ENCODE peak calls at places on chromosomes 6 and 20, in seven cellular contexts. One of them, this sample, is unnamed. For H3K9me3, the result is how much of the 10 kb centered on the place peaks cover.

GRCh38 chr6:118897386-118897785 is 3.4 kb downstream of the ASF1A start:
- DNase-seq in AG04450: no peak
- DNase-seq in uterus: no peak
- DNase-seq in H1: no peak
- DNase-seq in IMR-90: no peak
- DNase-seq in mucosa of descending colon: no peak
- DNase-seq in CD8-positive, alpha-beta T cell: no peak
- DNase-seq in this sample: no peak

GRCh38 chr6:85580104-85580877 is 13.4 kb downstream of the SNX14 start:
- DNase-seq in AG04450: no peak
- DNase-seq in CD8-positive, alpha-beta T cell: no peak
- DNase-seq in uterus: no peak
- DNase-seq in mucosa of descending colon: no peak
- DNase-seq in IMR-90: peak
- DNase-seq in H1: no peak
- DNase-seq in this sample: peak

GRCh38 chr6:168243812-168244376 is 75.7 kb downstream of the DACT2 start:
- DNase-seq in H1: no peak
- DNase-seq in mucosa of descending colon: no peak
- DNase-seq in uterus: no peak
- DNase-seq in CD8-positive, alpha-beta T cell: no peak
- DNase-seq in AG04450: no peak
- DNase-seq in IMR-90: no peak
- DNase-seq in this sample: no peak

GRCh38 chr6:56758120-56758519 is 115.4 kb upstream of the DST start:
- DNase-seq in mucosa of descending colon: no peak
- DNase-seq in uterus: no peak
- DNase-seq in CD8-positive, alpha-beta T cell: no peak
- DNase-seq in H1: no peak
- DNase-seq in IMR-90: no peak
- DNase-seq in AG04450: no peak
- DNase-seq in this sample: no peak

GRCh38 chr6:20318851-20319387 is 82.8 kb upstream of the E2F3 start:
- DNase-seq in IMR-90: no peak
- DNase-seq in uterus: no peak
- DNase-seq in H1: no peak
- DNase-seq in CD8-positive, alpha-beta T cell: no peak
- DNase-seq in mucosa of descending colon: peak
- DNase-seq in AG04450: no peak
- DNase-seq in this sample: no peak

GRCh38 chr20:33554914-33555420 is 65.1 kb downstream of the CBFA2T2 start:
- DNase-seq in CD8-positive, alpha-beta T cell: no peak
- DNase-seq in H1: no peak
- DNase-seq in mucosa of descending colon: no peak
- DNase-seq in AG04450: peak
- DNase-seq in uterus: no peak
- DNase-seq in IMR-90: peak
- DNase-seq in this sample: peak

GRCh38 chr20:47453167-47453782 is 48.4 kb upstream of the NCOA3 start:
- DNase-seq in H1: no peak
- DNase-seq in uterus: no peak
- DNase-seq in mucosa of descending colon: no peak
- DNase-seq in AG04450: peak
- DNase-seq in IMR-90: peak
- DNase-seq in CD8-positive, alpha-beta T cell: no peak
- DNase-seq in this sample: peak

GRCh38 chr20:50008007-50008406 is 25.2 kb downstream of the SNAI1 start:
- DNase-seq in AG04450: no peak
- DNase-seq in uterus: no peak
- DNase-seq in CD8-positive, alpha-beta T cell: no peak
- DNase-seq in mucosa of descending colon: no peak
- DNase-seq in H1: no peak
- DNase-seq in IMR-90: no peak
- DNase-seq in this sample: no peak

GRCh38 chr6:13175759-13176158 is 152.6 kb downstream of the TBC1D7 start:
- DNase-seq in AG04450: no peak
- DNase-seq in IMR-90: no peak
- DNase-seq in mucosa of descending colon: no peak
- DNase-seq in CD8-positive, alpha-beta T cell: no peak
- DNase-seq in uterus: no peak
- DNase-seq in H1: no peak
- DNase-seq in this sample: no peak

GRCh38 chr20:52536040-52536439 is 344.5 kb upstream of the ZFP64 start:
- DNase-seq in AG04450: no peak
- DNase-seq in mucosa of descending colon: no peak
- DNase-seq in IMR-90: no peak
- DNase-seq in CD8-positive, alpha-beta T cell: no peak
- DNase-seq in H1: no peak
- DNase-seq in uterus: no peak
- DNase-seq in this sample: no peak

GRCh38 chr6:159105716-159106115 is 60.9 kb upstream of the TAGAP start:
- DNase-seq in CD8-positive, alpha-beta T cell: no peak
- DNase-seq in H1: no peak
- DNase-seq in uterus: no peak
- DNase-seq in IMR-90: no peak
- DNase-seq in mucosa of descending colon: no peak
- DNase-seq in AG04450: no peak
- DNase-seq in this sample: no peak

GRCh38 chr20:44254073-44254472 is 7.0 kb downstream of the GDAP1L1 start:
- DNase-seq in mucosa of descending colon: no peak
- DNase-seq in uterus: no peak
- DNase-seq in IMR-90: no peak
- DNase-seq in AG04450: no peak
- DNase-seq in H1: no peak
- DNase-seq in CD8-positive, alpha-beta T cell: no peak
- DNase-seq in this sample: no peak

GRCh38 chr6:127918506-127919427 is 17.9 kb upstream of the THEMIS start:
- DNase-seq in IMR-90: no peak
- DNase-seq in mucosa of descending colon: no peak
- DNase-seq in H1: no peak
- DNase-seq in AG04450: no peak
- DNase-seq in CD8-positive, alpha-beta T cell: no peak
- DNase-seq in uterus: no peak
- DNase-seq in this sample: no peak

GRCh38 chr6:36590237-36590636 is 3.9 kb upstream of the SRSF3 start:
- DNase-seq in IMR-90: peak
- DNase-seq in CD8-positive, alpha-beta T cell: no peak
- DNase-seq in AG04450: peak
- DNase-seq in uterus: peak
- DNase-seq in mucosa of descending colon: no peak
- DNase-seq in H1: no peak
- DNase-seq in this sample: peak

GRCh38 chr6:4313044-4313686 is 177.8 kb upstream of the ECI2 start:
- DNase-seq in AG04450: peak
- DNase-seq in IMR-90: peak
- DNase-seq in H1: no peak
- DNase-seq in mucosa of descending colon: no peak
- DNase-seq in uterus: peak
- DNase-seq in CD8-positive, alpha-beta T cell: no peak
- DNase-seq in this sample: peak

DNA sequence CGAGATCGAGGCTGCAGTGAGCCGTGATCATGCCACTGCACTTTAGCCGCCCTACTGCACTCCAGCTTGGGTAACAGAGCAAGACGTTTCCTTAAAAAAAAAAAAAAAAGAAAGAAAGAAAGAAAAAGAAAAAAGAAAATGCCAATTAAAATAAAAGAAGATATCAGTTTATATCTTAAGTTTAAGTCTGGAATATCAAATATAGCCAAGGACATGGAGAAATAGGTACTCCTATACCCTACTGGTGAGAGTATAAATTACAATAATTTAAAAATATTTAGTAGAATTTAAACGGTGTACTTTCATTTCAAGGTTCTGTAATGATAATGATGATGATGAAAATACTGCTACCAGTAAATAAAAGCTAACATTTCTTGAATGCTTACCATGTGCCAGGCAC is 3.8 kb upstream of the TRIM31 start:
- DNase-seq in uterus: no peak
- DNase-seq in CD8-positive, alpha-beta T cell: no peak
- DNase-seq in IMR-90: no peak
- DNase-seq in H1: no peak
- DNase-seq in AG04450: no peak
- DNase-seq in mucosa of descending colon: no peak
- DNase-seq in this sample: no peak
- TF ChIP-seq CTCF in uterus: no peak
- TF ChIP-seq CTCF in CD8-positive, alpha-beta T cell: peak
- TF ChIP-seq CTCF in IMR-90: no peak
- TF ChIP-seq CTCF in H1: no peak
- TF ChIP-seq CTCF in AG04450: peak
- TF ChIP-seq CTCF in mucosa of descending colon: no peak
- TF ChIP-seq CTCF in this sample: no peak

DNA sequence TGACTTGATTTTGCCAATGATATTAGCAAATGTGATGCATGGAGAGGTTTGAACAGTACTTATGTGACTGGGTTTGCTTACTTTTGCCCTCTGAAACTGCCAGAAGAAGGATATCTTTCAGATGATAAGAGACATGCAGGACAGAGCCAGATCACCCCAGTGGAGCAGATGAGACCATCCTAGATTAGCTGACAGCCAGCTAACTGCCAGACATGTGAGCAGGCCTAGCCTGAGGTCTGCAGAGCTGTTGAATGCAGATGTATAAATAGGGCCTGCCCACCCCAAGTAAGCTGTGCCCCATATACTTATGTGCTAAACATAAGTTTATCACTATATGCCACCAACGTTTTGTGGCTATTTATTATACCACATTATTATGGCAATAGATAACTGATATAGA is 5.9 kb downstream of the ZSCAN31 start:
- DNase-seq in CD8-positive, alpha-beta T cell: no peak
- DNase-seq in IMR-90: no peak
- DNase-seq in uterus: no peak
- DNase-seq in H1: no peak
- DNase-seq in AG04450: no peak
- DNase-seq in mucosa of descending colon: no peak
- DNase-seq in this sample: no peak
- H3K9me3 ChIP-seq in CD8-positive, alpha-beta T cell: under half
- H3K9me3 ChIP-seq in IMR-90: under half
- H3K9me3 ChIP-seq in uterus: under half
- H3K9me3 ChIP-seq in H1: under half
- H3K9me3 ChIP-seq in AG04450: under half
- H3K9me3 ChIP-seq in mucosa of descending colon: under half
- H3K9me3 ChIP-seq in this sample: under half

GRCh38 chr6:73308712-73309533 is 45.2 kb downstream of the DPPA5 start:
- DNase-seq in uterus: no peak
- DNase-seq in H1: peak
- DNase-seq in CD8-positive, alpha-beta T cell: no peak
- DNase-seq in AG04450: no peak
- DNase-seq in IMR-90: no peak
- DNase-seq in mucosa of descending colon: no peak
- DNase-seq in this sample: peak
- TF ChIP-seq CTCF in uterus: no peak
- TF ChIP-seq CTCF in H1: no peak
- TF ChIP-seq CTCF in CD8-positive, alpha-beta T cell: no peak
- TF ChIP-seq CTCF in AG04450: peak
- TF ChIP-seq CTCF in IMR-90: peak
- TF ChIP-seq CTCF in mucosa of descending colon: no peak
- TF ChIP-seq CTCF in this sample: no peak

DNA sequence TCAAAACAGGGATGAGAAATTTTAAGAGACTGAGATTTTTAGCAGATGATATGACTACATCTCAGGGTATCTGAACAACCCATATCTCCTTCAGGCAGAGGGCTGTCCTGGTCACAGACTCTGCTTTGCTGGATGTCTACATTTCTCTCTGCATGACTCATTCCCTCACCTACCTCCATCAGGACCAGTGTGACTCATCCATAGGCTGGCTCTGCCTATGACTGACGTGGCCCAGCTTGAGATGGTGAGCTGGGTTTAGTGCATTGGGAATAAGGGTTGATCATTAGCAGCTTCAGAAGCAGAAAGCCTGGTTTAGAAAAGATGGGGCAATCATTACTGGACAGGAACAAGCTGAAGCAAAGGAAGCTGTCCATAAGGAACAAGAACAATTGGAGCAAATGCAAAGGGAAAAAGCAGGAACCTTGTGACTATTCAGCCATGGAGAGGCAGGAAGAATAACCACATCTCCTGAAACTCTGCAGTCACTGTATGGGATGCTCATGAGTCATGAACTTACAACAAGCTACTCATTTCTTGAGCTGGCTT is 86.4 kb upstream of the CBLN4 start:
- DNase-seq in CD8-positive, alpha-beta T cell: no peak
- DNase-seq in uterus: no peak
- DNase-seq in IMR-90: no peak
- DNase-seq in AG04450: no peak
- DNase-seq in mucosa of descending colon: no peak
- DNase-seq in H1: no peak
- DNase-seq in this sample: peak
- H3K9me3 ChIP-seq in CD8-positive, alpha-beta T cell: under half
- H3K9me3 ChIP-seq in uterus: under half
- H3K9me3 ChIP-seq in IMR-90: under half
- H3K9me3 ChIP-seq in AG04450: under half
- H3K9me3 ChIP-seq in mucosa of descending colon: under half
- H3K9me3 ChIP-seq in H1: half or more
- H3K9me3 ChIP-seq in this sample: under half

GRCh38 chr6:722077-722524 is 29.2 kb upstream of the EXOC2 start:
- DNase-seq in H1: peak
- DNase-seq in AG04450: peak
- DNase-seq in IMR-90: peak
- DNase-seq in mucosa of descending colon: peak
- DNase-seq in CD8-positive, alpha-beta T cell: peak
- DNase-seq in uterus: peak
- DNase-seq in this sample: peak
- TF ChIP-seq CTCF in H1: peak
- TF ChIP-seq CTCF in AG04450: peak
- TF ChIP-seq CTCF in IMR-90: peak
- TF ChIP-seq CTCF in mucosa of descending colon: peak
- TF ChIP-seq CTCF in CD8-positive, alpha-beta T cell: peak
- TF ChIP-seq CTCF in uterus: peak
- TF ChIP-seq CTCF in this sample: peak

DNA sequence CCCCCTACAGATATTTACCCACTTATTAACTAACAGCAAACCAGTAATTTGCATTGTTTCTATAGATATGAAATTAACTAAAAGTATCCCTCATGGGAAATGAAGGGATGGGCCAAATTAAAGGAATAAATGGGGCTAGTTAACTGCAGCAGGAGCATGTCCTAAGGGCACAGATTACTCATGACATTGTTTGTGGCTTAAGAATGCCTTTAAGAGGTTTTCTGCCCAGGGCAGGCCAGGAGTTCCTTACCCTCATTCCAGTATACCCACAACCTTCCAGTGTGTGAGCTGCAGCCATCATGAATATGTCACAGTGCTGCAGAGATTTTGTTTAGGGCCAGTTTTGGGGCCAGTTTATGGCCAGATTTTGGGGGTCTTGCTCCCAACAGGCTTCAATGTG is 1101.9 kb downstream of the PRIM2 start:
- DNase-seq in uterus: no peak
- DNase-seq in AG04450: no peak
- DNase-seq in IMR-90: no peak
- DNase-seq in CD8-positive, alpha-beta T cell: no peak
- DNase-seq in mucosa of descending colon: no peak
- DNase-seq in H1: no peak
- DNase-seq in this sample: peak
- H3K9me3 ChIP-seq in uterus: under half
- H3K9me3 ChIP-seq in AG04450: under half
- H3K9me3 ChIP-seq in IMR-90: under half
- H3K9me3 ChIP-seq in CD8-positive, alpha-beta T cell: under half
- H3K9me3 ChIP-seq in mucosa of descending colon: half or more
- H3K9me3 ChIP-seq in H1: under half
- H3K9me3 ChIP-seq in this sample: under half